ENCODE peak calls at places on chromosomes 11 and 22, in six cellular contexts. W is Caco-2, H is lung, E is bronchial epithelial cell, U is ovary, P is heart left ventricle. Y is an unnamed sample. For H3K27me3, the result is how much of the 10 kb centered on the place peaks cover.

GRCh38 chr11:76587810-76588454 is 82.6 kb downstream of the LRRC32 start:
- DNase-seq in W (no peak), H (no peak), E (peak), U (no peak), P (no peak), Y (no peak)

GRCh38 chr11:79400717-79401330 is 40.0 kb downstream of the TENM4 start:
- DNase-seq in W (peak), H (no peak), E (peak), U (no peak), P (no peak), Y (no peak)

GRCh38 chr11:65489061-65489705 is 9.7 kb upstream of the MALAT1 start:
- DNase-seq in W (peak), H (no peak), E (no peak), U (peak), P (peak), Y (no peak)

GRCh38 chr11:2770556-2771301 is 70.9 kb upstream of the KCNQ1OT1 start:
- DNase-seq in W (peak), H (peak), E (no peak), U (peak), P (peak), Y (peak)

GRCh38 chr11:28964811-28965210 is 856.6 kb downstream of the METTL15 start:
- DNase-seq in W (no peak), H (no peak), E (no peak), U (no peak), P (no peak), Y (no peak)

GRCh38 chr11:117187799-117188481 is 9.4 kb downstream of the SIDT2 start:
- DNase-seq in W (no peak), H (no peak), E (no peak), U (peak), P (no peak), Y (no peak)

GRCh38 chr11:45754746-45755145 is 50.2 kb upstream of the SLC35C1 start:
- DNase-seq in W (no peak), H (no peak), E (no peak), U (no peak), P (no peak), Y (no peak)

GRCh38 chr11:118415739-118416068 is 14.3 kb downstream of the ATP5MG start:
- DNase-seq in W (no peak), H (no peak), E (peak), U (no peak), P (peak), Y (no peak)

GRCh38 chr11:47201015-47201414 is 13.8 kb upstream of the DDB2 start:
- DNase-seq in W (no peak), H (no peak), E (no peak), U (no peak), P (no peak), Y (no peak)

GRCh38 chr11:17921620-17922473 is 91.0 kb downstream of the SERGEF start:
- DNase-seq in W (no peak), H (no peak), E (peak), U (no peak), P (no peak), Y (peak)

GRCh38 chr22:22009661-22010060 is 27.1 kb upstream of the TOP3B start:
- DNase-seq in W (no peak), H (no peak), E (peak), U (no peak), P (no peak), Y (no peak)

GRCh38 chr22:47371263-47372090 is 609.0 kb downstream of the TBC1D22A start:
- DNase-seq in W (peak), H (no peak), E (no peak), U (no peak), P (no peak), Y (no peak)

GRCh38 chr11:113614097-113614496 is 92.0 kb downstream of the TMPRSS5 start:
- DNase-seq in W (no peak), H (no peak), E (no peak), U (no peak), P (no peak), Y (no peak)

GRCh38 chr11:33620423-33621120 is 80.1 kb downstream of the C11orf91 start:
- DNase-seq in W (no peak), H (no peak), E (peak), U (no peak), P (no peak), Y (no peak)

GRCh38 chr11:62182147-62182869 is 7.7 kb upstream of the SCGB1D1 start:
- DNase-seq in W (no peak), H (no peak), E (no peak), U (no peak), P (no peak), Y (no peak)

GRCh38 chr22:36775589-36775965 is 342 bp downstream of the IFT27 start:
- DNase-seq in W (no peak), H (peak), E (no peak), U (peak), P (no peak), Y (no peak)

GRCh38 chr11:87659807-87660206 is 515.4 kb downstream of the RAB38 start:
- DNase-seq in W (no peak), H (no peak), E (no peak), U (no peak), P (no peak), Y (no peak)

GRCh38 chr11:19559746-19560145 is 152.9 kb upstream of the NAV2 start:
- DNase-seq in W (no peak), H (no peak), E (no peak), U (no peak), P (no peak), Y (peak)

GRCh38 chr11:89495951-89496350 is 4.8 kb upstream of the NOX4 start:
- DNase-seq in W (no peak), H (no peak), E (peak), U (no peak), P (peak), Y (peak)

GRCh38 chr11:66868726-66869291 is 11.9 kb downstream of the LRFN4 start:
- DNase-seq in W (peak), H (peak), E (peak), U (no peak), P (no peak), Y (no peak)
- TF ChIP-seq CTCF in W (peak), H (no peak), E (peak), U (no peak), P (no peak), Y (no peak)

DNA sequence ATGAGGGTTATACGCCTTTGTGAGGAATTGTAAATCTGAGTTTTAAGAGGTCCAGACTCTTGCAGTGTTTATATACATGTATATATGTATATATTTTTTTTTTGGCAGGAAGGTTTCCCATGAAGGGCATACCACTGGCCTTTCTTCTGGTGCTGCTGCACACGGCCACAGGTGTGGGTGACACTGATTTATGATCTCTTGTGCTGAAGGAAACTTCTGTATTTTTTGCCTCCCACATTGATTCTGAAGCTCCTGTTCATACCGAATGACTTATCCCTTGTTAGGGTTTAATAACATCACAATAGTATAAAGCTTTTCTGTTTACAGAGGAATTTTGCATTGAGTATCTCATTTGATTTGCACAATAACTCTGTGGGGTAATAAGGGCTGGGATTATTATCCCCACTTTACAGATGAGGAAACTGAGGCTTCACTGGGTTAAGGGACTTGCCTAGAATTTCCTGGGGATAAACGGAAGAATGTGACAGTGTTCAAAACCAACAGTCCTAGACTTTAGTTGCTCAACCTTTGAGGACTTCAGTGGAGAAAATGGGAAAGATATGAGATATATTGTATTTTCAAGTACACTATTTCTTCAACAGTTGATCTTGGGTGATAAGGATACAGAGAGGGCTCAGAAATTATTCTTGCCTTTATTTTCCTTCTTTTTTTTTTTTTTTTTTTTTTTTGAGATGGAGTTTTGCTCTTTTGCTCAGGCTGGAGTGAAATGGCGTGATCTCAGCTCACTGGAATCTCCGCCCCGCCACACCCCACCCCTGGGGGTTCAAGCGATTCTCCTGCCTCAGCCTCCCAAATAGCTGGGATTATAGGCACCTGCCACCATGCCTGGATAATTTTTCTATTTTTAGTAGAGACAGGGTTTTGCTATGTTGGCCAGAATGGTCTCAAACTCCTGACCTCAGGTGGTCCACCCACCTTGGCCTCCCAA is 70.1 kb downstream of the MICAL2 start:
- DNase-seq in W (no peak), H (no peak), E (no peak), U (no peak), P (no peak), Y (no peak)
- H3K27me3 ChIP-seq in W (under half), H (under half), E (under half), U (under half), P (under half), Y (under half)

GRCh38 chr22:43241138-43241597 is 54.2 kb upstream of the TTLL12 start:
- DNase-seq in W (no peak), H (peak), E (no peak), U (peak), P (no peak), Y (no peak)

GRCh38 chr22:43240614-43241013 is 53.7 kb upstream of the TTLL12 start:
- DNase-seq in W (no peak), H (no peak), E (no peak), U (no peak), P (no peak), Y (no peak)

GRCh38 chr22:43239956-43240355 is 53.0 kb upstream of the TTLL12 start:
- DNase-seq in W (no peak), H (no peak), E (no peak), U (no peak), P (no peak), Y (no peak)

GRCh38 chr22:43238526-43239006 is 51.6 kb upstream of the TTLL12 start:
- DNase-seq in W (no peak), H (no peak), E (no peak), U (peak), P (peak), Y (no peak)

GRCh38 chr22:43239102-43239875 is 52.4 kb upstream of the TTLL12 start:
- DNase-seq in W (no peak), H (no peak), E (no peak), U (peak), P (peak), Y (no peak)
- H3K4me3 ChIP-seq in W (no peak), H (no peak), E (no peak), U (no peak), P (no peak), Y (no peak)

GRCh38 chr22:26565181-26565580 is 24.8 kb downstream of the TPST2 start:
- DNase-seq in W (no peak), H (no peak), E (peak), U (no peak), P (no peak), Y (no peak)

GRCh38 chr22:26564181-26564580 is 25.8 kb downstream of the TPST2 start:
- DNase-seq in W (no peak), H (no peak), E (peak), U (no peak), P (no peak), Y (no peak)

GRCh38 chr22:26564672-26565071 is 25.3 kb downstream of the TPST2 start:
- DNase-seq in W (no peak), H (no peak), E (peak), U (no peak), P (no peak), Y (no peak)

GRCh38 chr22:26561756-26562417 is 28.0 kb downstream of the TPST2 start:
- DNase-seq in W (no peak), H (no peak), E (no peak), U (no peak), P (peak), Y (no peak)

DNA sequence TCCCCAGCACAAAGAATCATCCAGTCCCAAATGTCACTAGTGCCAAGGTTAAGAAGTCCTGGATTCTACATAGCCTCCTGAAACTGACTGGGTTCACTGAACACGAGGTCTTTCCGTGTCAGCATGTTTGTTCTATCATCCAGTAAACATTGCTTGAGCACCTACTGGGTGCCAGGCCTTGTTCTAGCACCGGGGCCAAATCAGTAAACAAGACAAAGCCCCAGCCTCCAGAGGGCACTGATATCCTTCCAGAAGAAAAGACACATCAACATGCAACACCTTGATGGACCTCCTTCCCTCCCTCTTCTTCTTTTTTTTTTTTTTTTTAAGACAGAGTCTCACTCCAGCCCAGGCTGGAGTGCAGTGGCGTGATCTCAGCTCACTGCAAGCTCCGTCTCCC is 26.9 kb downstream of the TPST2 start:
- DNase-seq in W (no peak), H (no peak), E (no peak), U (no peak), P (no peak), Y (no peak)
- TF ChIP-seq CTCF in W (peak), H (no peak), E (no peak), U (no peak), P (peak), Y (no peak)

GRCh38 chr11:14974021-14974698 is 2.0 kb upstream of the CALCA start:
- DNase-seq in W (no peak), H (no peak), E (no peak), U (no peak), P (no peak), Y (no peak)
- H3K27me3 ChIP-seq in W (under half), H (under half), E (under half), U (under half), P (half or more), Y (under half)

GRCh38 chr11:112157274-112157766 is 6.6 kb downstream of the IL18 start:
- DNase-seq in W (peak), H (no peak), E (peak), U (no peak), P (no peak), Y (no peak)
- H3K4me3 ChIP-seq in W (no peak), H (no peak), E (no peak), U (no peak), P (no peak), Y (no peak)

GRCh38 chr22:31846161-31847115 is 92.6 kb downstream of the DEPDC5 start:
- DNase-seq in W (no peak), H (no peak), E (no peak), U (no peak), P (no peak), Y (no peak)
- TF ChIP-seq CTCF in W (peak), H (no peak), E (peak), U (no peak), P (peak), Y (no peak)

Y was measured in right atrium auricular region.